ENCODE peak calls at places on chromosomes 2 and 18, in five cellular contexts. C, U, Y, O and J are unnamed samples.

GRCh38 chr18:55097406-55098170 is 138.3 kb upstream of the CCDC68 start:
- DNase-seq in C (peak; percentile 55), U (no peak), Y (no peak), O (no peak), J (no peak)

GRCh38 chr2:121004271-121004812 is 268.7 kb downstream of the GLI2 start:
- DNase-seq in C (no peak), U (no peak), Y (no peak), O (no peak), J (peak; percentile 14)

GRCh38 chr18:77173274-77174030 is 40.9 kb upstream of the MBP start:
- DNase-seq in C (no peak), U (no peak), Y (no peak), O (no peak), J (no peak)

GRCh38 chr18:9951022-9951859 is 37.4 kb downstream of the VAPA start:
- DNase-seq in C (peak; percentile 78), U (no peak), Y (peak; percentile 56), O (no peak), J (no peak)

GRCh38 chr2:66582364-66582974 is 147.5 kb downstream of the MEIS1 start:
- DNase-seq in C (no peak), U (peak; percentile 14), Y (no peak), O (no peak), J (no peak)

GRCh38 chr18:70998490-70998889 is 709.6 kb downstream of the SOCS6 start:
- DNase-seq in C (no peak), U (no peak), Y (no peak), O (no peak), J (no peak)

GRCh38 chr2:31327505-31327904 is 87.0 kb downstream of the XDH start:
- DNase-seq in C (no peak), U (no peak), Y (no peak), O (no peak), J (no peak)

GRCh38 chr2:149329470-149330126 is 789 bp upstream of the LYPD6 start:
- DNase-seq in C (peak; percentile 73), U (peak; percentile 56), Y (peak; percentile 7), O (no peak), J (peak; percentile 40)

GRCh38 chr18:59910967-59911366 is 11.2 kb downstream of the PMAIP1 start:
- DNase-seq in C (peak; percentile 52), U (no peak), Y (peak; percentile 80), O (no peak), J (no peak)

GRCh38 chr2:69577467-69578200 is 65.9 kb downstream of the AAK1 start:
- DNase-seq in C (no peak), U (peak; percentile 49), Y (no peak), O (no peak), J (no peak)
- H3K4me1 ChIP-seq in C (peaks cover 18% of the 10 kb centered on the region), U (peaks cover 74% of the 10 kb centered on the region), Y (peaks cover 11% of the 10 kb centered on the region), O (peaks cover 12% of the 10 kb centered on the region), J (peaks cover 24% of the 10 kb centered on the region)

DNA sequence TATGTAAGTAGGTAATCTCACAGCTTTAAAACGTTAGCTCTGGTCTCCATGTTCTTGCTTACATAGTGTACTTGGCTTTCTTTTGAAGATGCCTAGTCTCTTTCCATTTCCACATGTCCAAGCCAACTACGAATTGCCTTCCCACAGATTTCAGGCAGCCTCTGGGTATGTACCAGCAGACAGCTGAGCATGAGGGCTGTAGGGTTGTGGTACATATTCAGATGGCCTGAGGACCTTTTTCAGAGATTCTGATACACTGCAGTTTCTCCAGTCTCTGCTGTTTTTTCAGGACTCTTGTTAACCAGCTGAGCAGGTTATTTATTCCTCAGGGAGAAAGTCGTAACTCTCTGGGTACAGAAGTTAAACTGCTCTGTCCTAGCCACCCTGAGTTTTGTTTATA is 3.1 kb upstream of the KCNJ13 start:
- DNase-seq in C (no peak), U (no peak), Y (no peak), O (no peak), J (no peak)
- H3K36me3 ChIP-seq in C (no peaks in the 10 kb centered on the region), U (peaks cover 2% of the 10 kb centered on the region), Y (no peaks in the 10 kb centered on the region), O (peaks cover 5% of the 10 kb centered on the region), J (peaks cover 2% of the 10 kb centered on the region)

GRCh38 chr2:219526320-219527075 is 12.2 kb downstream of the ASIC4 start:
- DNase-seq in C (no peak), U (no peak), Y (no peak), O (no peak), J (no peak)
- H3K4me1 ChIP-seq in C (peaks cover 6% of the 10 kb centered on the region), U (no peaks in the 10 kb centered on the region), Y (no peaks in the 10 kb centered on the region), O (peaks cover 14% of the 10 kb centered on the region), J (no peaks in the 10 kb centered on the region)

GRCh38 chr2:216133392-216133791 is 24.2 kb downstream of the XRCC5 start:
- DNase-seq in C (no peak), U (no peak), Y (peak; percentile 46), O (no peak), J (no peak)
- H3K36me3 ChIP-seq in C (peaks cover 93% of the 10 kb centered on the region), U (peaks cover 24% of the 10 kb centered on the region), Y (no peaks in the 10 kb centered on the region), O (peaks cover 95% of the 10 kb centered on the region), J (peaks cover 64% of the 10 kb centered on the region)

GRCh38 chr2:207135340-207135739 is 30.4 kb downstream of the KLF7 start:
- DNase-seq in C (peak; percentile 66), U (no peak), Y (no peak), O (no peak), J (no peak)

GRCh38 chr2:207131634-207132418 is 33.9 kb downstream of the KLF7 start:
- DNase-seq in C (peak; percentile 42), U (no peak), Y (no peak), O (no peak), J (no peak)

GRCh38 chr2:207135801-207136457 is 29.8 kb downstream of the KLF7 start:
- DNase-seq in C (no peak), U (no peak), Y (no peak), O (no peak), J (no peak)

GRCh38 chr2:207133493-207133861 is 32.3 kb downstream of the KLF7 start:
- DNase-seq in C (peak; percentile 34), U (no peak), Y (no peak), O (no peak), J (no peak)

GRCh38 chr2:207133862-207134519 is 31.8 kb downstream of the KLF7 start:
- DNase-seq in C (peak; percentile 78), U (peak; percentile 81), Y (peak; percentile 42), O (peak; percentile 61), J (peak; percentile 76)
- H3K4me1 ChIP-seq in C (peaks cover 94% of the 10 kb centered on the region), U (peaks cover 28% of the 10 kb centered on the region), Y (peaks cover 22% of the 10 kb centered on the region), O (peaks cover 74% of the 10 kb centered on the region), J (peaks cover 22% of the 10 kb centered on the region)

DNA sequence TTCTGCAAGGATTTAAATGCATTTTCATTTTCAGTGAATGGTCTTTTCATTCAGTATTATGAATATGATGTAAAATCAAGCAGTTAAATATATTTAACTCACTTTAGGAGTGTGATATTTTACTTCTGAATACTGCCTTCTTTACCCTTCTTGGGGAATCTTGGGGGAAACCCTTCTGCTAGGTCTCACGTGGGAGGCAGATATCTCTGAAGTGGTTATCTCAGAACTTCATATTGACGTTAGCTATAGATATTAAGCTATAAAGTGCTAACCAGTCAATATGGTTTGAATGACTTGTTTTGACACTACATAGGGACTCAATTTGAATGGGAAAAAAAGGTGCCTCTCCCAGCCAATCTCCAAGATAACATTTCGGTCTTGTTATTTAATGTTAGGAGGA is 9.8 kb downstream of the REL start:
- DNase-seq in C (no peak), U (no peak), Y (no peak), O (no peak), J (no peak)
- H3K36me3 ChIP-seq in C (peaks cover 13% of the 10 kb centered on the region), U (no peaks in the 10 kb centered on the region), Y (no peaks in the 10 kb centered on the region), O (peaks cover 26% of the 10 kb centered on the region), J (peaks cover 2% of the 10 kb centered on the region)

GRCh38 chr2:54603796-54604195 is 119.7 kb upstream of the EML6 start:
- DNase-seq in C (no peak), U (no peak), Y (no peak), O (no peak), J (no peak)

GRCh38 chr2:54604771-54605350 is 118.6 kb upstream of the EML6 start:
- DNase-seq in C (no peak), U (no peak), Y (no peak), O (no peak), J (no peak)

GRCh38 chr2:54608224-54608623 is 115.2 kb upstream of the EML6 start:
- DNase-seq in C (no peak), U (no peak), Y (no peak), O (no peak), J (no peak)

GRCh38 chr2:54606393-54606973 is 117.0 kb upstream of the EML6 start:
- DNase-seq in C (peak; percentile 63), U (no peak), Y (peak; percentile 42), O (no peak), J (no peak)

GRCh38 chr2:54605836-54606235 is 117.6 kb upstream of the EML6 start:
- DNase-seq in C (peak; percentile 21), U (no peak), Y (no peak), O (no peak), J (no peak)
- H3K4me1 ChIP-seq in C (peaks cover 35% of the 10 kb centered on the region), U (peaks cover 56% of the 10 kb centered on the region), Y (peaks cover 48% of the 10 kb centered on the region), O (peaks cover 51% of the 10 kb centered on the region), J (peaks cover 30% of the 10 kb centered on the region)

GRCh38 chr2:189566046-189566445 is 14.5 kb downstream of the SLC40A1 start:
- DNase-seq in C (no peak), U (no peak), Y (peak; percentile 24), O (no peak), J (no peak)

GRCh38 chr2:189574793-189575475 is 5.7 kb downstream of the SLC40A1 start:
- DNase-seq in C (no peak), U (no peak), Y (no peak), O (no peak), J (no peak)

GRCh38 chr2:189570565-189570964 is 10.0 kb downstream of the SLC40A1 start:
- DNase-seq in C (peak; percentile 63), U (no peak), Y (no peak), O (no peak), J (no peak)

GRCh38 chr2:189569295-189569925 is 11.2 kb downstream of the SLC40A1 start:
- DNase-seq in C (peak; percentile 16), U (no peak), Y (peak; percentile 35), O (no peak), J (no peak)
- H3K36me3 ChIP-seq in C (no peaks in the 10 kb centered on the region), U (no peaks in the 10 kb centered on the region), Y (no peaks in the 10 kb centered on the region), O (peaks cover 81% of the 10 kb centered on the region), J (peaks cover 7% of the 10 kb centered on the region)

GRCh38 chr2:181305151-181306123 is 151.7 kb upstream of the ITGA4 start:
- DNase-seq in C (peak; percentile 15), U (no peak), Y (no peak), O (no peak), J (no peak)
- H3K4me1 ChIP-seq in C (peaks cover 9% of the 10 kb centered on the region), U (no peaks in the 10 kb centered on the region), Y (no peaks in the 10 kb centered on the region), O (no peaks in the 10 kb centered on the region), J (no peaks in the 10 kb centered on the region)